ENCODE peak calls at places on chromosomes 6 and 20, in seven cellular contexts. H, Y, P, X, N, W and K are unnamed samples.

GRCh38 chr6:114638346-114638745 is 295.5 kb upstream of the HS3ST5 start:
- DNase-seq in H (no peak), Y (no peak), P (no peak), X (no peak), N (no peak), W (no peak), K (no peak)

GRCh38 chr6:142416179-142416578 is 114.4 kb downstream of the ADGRG6 start:
- DNase-seq in H (no peak), Y (no peak), P (peak; percentile 74), X (no peak), N (peak; percentile 41), W (no peak), K (no peak)

GRCh38 chr6:167757821-167758220 is 68.9 kb upstream of the AFDN start:
- DNase-seq in H (no peak), Y (no peak), P (no peak), X (no peak), N (no peak), W (no peak), K (no peak)

GRCh38 chr6:89464295-89464694 is 31.3 kb downstream of the ANKRD6 start:
- DNase-seq in H (no peak), Y (no peak), P (no peak), X (no peak), N (no peak), W (no peak), K (no peak)

GRCh38 chr6:34554593-34555322 is 1.4 kb downstream of the SPDEF start:
- DNase-seq in H (no peak), Y (no peak), P (no peak), X (no peak), N (peak; percentile 80), W (no peak), K (no peak)

GRCh38 chr6:30325150-30325872 is 1.4 kb upstream of the TRIM39 start:
- DNase-seq in H (no peak), Y (peak; percentile 13), P (peak; percentile 78), X (peak; percentile 46), N (peak; percentile 61), W (peak; percentile 36), K (no peak)

GRCh38 chr6:10587694-10588392 is 66.7 kb downstream of the GCNT2 start:
- DNase-seq in H (peak; percentile 29), Y (no peak), P (no peak), X (no peak), N (no peak), W (no peak), K (no peak)

GRCh38 chr20:60892095-60892813 is 359.8 kb upstream of the CDH4 start:
- DNase-seq in H (no peak), Y (no peak), P (no peak), X (no peak), N (no peak), W (no peak), K (no peak)

GRCh38 chr6:45454008-45454911 is 76.5 kb upstream of the SUPT3H start:
- DNase-seq in H (no peak), Y (no peak), P (peak; percentile 64), X (no peak), N (peak; percentile 65), W (no peak), K (no peak)

GRCh38 chr20:43185901-43186300 is 3.8 kb downstream of the PTPRT start:
- DNase-seq in H (no peak), Y (no peak), P (no peak), X (no peak), N (no peak), W (no peak), K (no peak)

GRCh38 chr6:72619883-72620696 is 1.8 kb upstream of the KCNQ5 start:
- DNase-seq in H (peak; percentile 73), Y (peak; percentile 16), P (peak; percentile 68), X (no peak), N (no peak), W (no peak), K (peak; percentile 71)

GRCh38 chr6:11824986-11825385 is 46.4 kb upstream of the ADTRP start:
- DNase-seq in H (no peak), Y (no peak), P (peak; percentile 20), X (no peak), N (no peak), W (no peak), K (no peak)

GRCh38 chr20:52785678-52786077 is 186.5 kb upstream of the TSHZ2 start:
- DNase-seq in H (no peak), Y (no peak), P (no peak), X (no peak), N (no peak), W (no peak), K (no peak)

GRCh38 chr6:41672816-41673703 is 34.8 kb downstream of the MDFI start:
- DNase-seq in H (no peak), Y (no peak), P (no peak), X (no peak), N (no peak), W (no peak), K (peak; percentile 14)

GRCh38 chr20:48962976-48963730 is 41.6 kb downstream of the ARFGEF2 start:
- DNase-seq in H (no peak), Y (no peak), P (no peak), X (no peak), N (no peak), W (no peak), K (no peak)

GRCh38 chr6:110537208-110538123 is 61.1 kb upstream of the SLC22A16 start:
- DNase-seq in H (no peak), Y (no peak), P (peak; percentile 79), X (no peak), N (peak; percentile 93), W (peak; percentile 26), K (no peak)

GRCh38 chr20:42100137-42100704 is 482.0 kb upstream of the CHD6 start:
- DNase-seq in H (no peak), Y (no peak), P (no peak), X (no peak), N (no peak), W (no peak), K (no peak)

GRCh38 chr6:116586276-116586675 is 15.0 kb downstream of the RWDD1 start:
- DNase-seq in H (no peak), Y (no peak), P (no peak), X (no peak), N (peak; percentile 16), W (no peak), K (no peak)

GRCh38 chr6:37177083-37177949 is 7.4 kb downstream of the PIM1 start:
- DNase-seq in H (no peak), Y (no peak), P (no peak), X (no peak), N (no peak), W (no peak), K (no peak)

GRCh38 chr20:15849131-15849685 is 724.0 kb downstream of the KIF16B start:
- DNase-seq in H (no peak), Y (no peak), P (no peak), X (no peak), N (no peak), W (no peak), K (no peak)

GRCh38 chr6:128062882-128063603 is 162.2 kb upstream of the THEMIS start:
- DNase-seq in H (no peak), Y (no peak), P (peak; percentile 37), X (peak; percentile 11), N (peak; percentile 26), W (no peak), K (no peak)

GRCh38 chr20:17624070-17624469 is 54.2 kb downstream of the DSTN start:
- DNase-seq in H (peak; percentile 62), Y (no peak), P (no peak), X (no peak), N (no peak), W (no peak), K (peak; percentile 24)

GRCh38 chr6:168558686-168559085 is 117.7 kb downstream of the SMOC2 start:
- DNase-seq in H (no peak), Y (no peak), P (no peak), X (no peak), N (no peak), W (no peak), K (no peak)

GRCh38 chr20:22720206-22720605 is 135.8 kb upstream of the FOXA2 start:
- DNase-seq in H (no peak), Y (no peak), P (no peak), X (no peak), N (no peak), W (no peak), K (no peak)

GRCh38 chr6:13725570-13725969 is 13.9 kb upstream of the RANBP9 start:
- DNase-seq in H (no peak), Y (no peak), P (no peak), X (no peak), N (peak; percentile 99), W (no peak), K (no peak)

GRCh38 chr6:28977351-28978136 is 27.6 kb downstream of the ZNF311 start:
- DNase-seq in H (no peak), Y (no peak), P (peak; percentile 60), X (no peak), N (peak; percentile 85), W (no peak), K (peak; percentile 70)

GRCh38 chr6:142301421-142302391 is at the start of gene ADGRG6:
- DNase-seq in H (no peak), Y (peak; percentile 38), P (peak; percentile 45), X (peak; percentile 47), N (peak; percentile 66), W (no peak), K (peak; percentile 54)

GRCh38 chr6:97068211-97068610 is 143.7 kb downstream of the KLHL32 start:
- DNase-seq in H (no peak), Y (peak; percentile 33), P (peak; percentile 35), X (no peak), N (peak; percentile 28), W (peak; percentile 6), K (no peak)

GRCh38 chr6:20400476-20401402 is 940 bp upstream of the E2F3 start:
- DNase-seq in H (no peak), Y (peak; percentile 15), P (peak; percentile 47), X (peak; percentile 42), N (peak; percentile 47), W (no peak), K (no peak)

GRCh38 chr6:11374036-11375010 is 141.9 kb upstream of the NEDD9 start:
- DNase-seq in H (no peak), Y (no peak), P (no peak), X (no peak), N (no peak), W (no peak), K (no peak)